ENCODE peak calls at places on chromosomes 16 and 17, in five cellular contexts. E, K, C, A and J are unnamed samples.

GRCh38 chr16:75264531-75264998 is 13.1 kb upstream of the BCAR1 start:
- DNase-seq in E (no peak), K (no peak), A (no peak), C (peak), J (no peak)

GRCh38 chr17:77316191-77316641 is 175.4 kb downstream of the SEC14L1 start:
- DNase-seq in E (no peak), K (no peak), A (no peak), C (peak), J (no peak)

GRCh38 chr16:24645739-24646645 is 83.5 kb upstream of the TNRC6A start:
- DNase-seq in C (peak), A (no peak), E (no peak), K (peak), J (peak)

GRCh38 chr16:67872631-67873434 is at the start of gene EDC4:
- DNase-seq in C (peak), E (peak), A (peak), K (peak), J (peak)

GRCh38 chr17:63125987-63126386 is 160.0 kb downstream of the TANC2 start:
- DNase-seq in K (no peak), C (no peak), A (no peak), E (no peak), J (no peak)

GRCh38 chr17:5770556-5771270 is 186.4 kb upstream of the NLRP1 start:
- DNase-seq in C (no peak), K (no peak), A (no peak), E (no peak), J (no peak)

GRCh38 chr17:78130080-78130438 is 512 bp upstream of the TMC8 start:
- DNase-seq in C (no peak), A (no peak), E (no peak), K (no peak), J (no peak)

GRCh38 chr16:56189990-56190902 is 1.0 kb upstream of the GNAO1 start:
- DNase-seq in C (peak), K (no peak), E (no peak), A (no peak), J (no peak)

GRCh38 chr17:38727661-38728220 is 2.4 kb upstream of the CISD3 start:
- DNase-seq in K (no peak), C (no peak), A (no peak), E (no peak), J (no peak)

GRCh38 chr16:27515874-27516353 is 33.8 kb downstream of the GTF3C1 start:
- DNase-seq in C (peak), K (no peak), E (no peak), A (no peak), J (no peak)

GRCh38 chr16:46649571-46649970 is 28.4 kb upstream of the SHCBP1 start:
- DNase-seq in E (peak), K (peak), C (no peak), A (no peak), J (no peak)

GRCh38 chr17:30372755-30373154 is 6.0 kb upstream of the CPD start:
- DNase-seq in C (no peak), K (no peak), E (no peak), A (no peak), J (no peak)

GRCh38 chr16:11224096-11224893 is 31.7 kb downstream of the SOCS1 start:
- DNase-seq in K (peak), E (peak), C (no peak), A (peak), J (peak)

GRCh38 chr17:12627776-12628491 is 37.8 kb upstream of the MYOCD start:
- DNase-seq in A (no peak), C (peak), K (no peak), E (no peak), J (no peak)

GRCh38 chr16:60013076-60013475 is 1279.0 kb upstream of the GOT2 start:
- DNase-seq in C (no peak), E (no peak), K (no peak), A (no peak), J (no peak)

GRCh38 chr16:52498640-52499039 is 48.3 kb downstream of the TOX3 start:
- DNase-seq in K (peak), C (no peak), E (no peak), A (no peak), J (no peak)

GRCh38 chr16:77579283-77579985 is 142.9 kb upstream of the NUDT7 start:
- DNase-seq in A (no peak), E (no peak), K (no peak), C (peak), J (no peak)

GRCh38 chr17:30716461-30717289 is 107.8 kb downstream of the CRLF3 start:
- DNase-seq in C (peak), K (no peak), E (peak), A (no peak), J (no peak)

GRCh38 chr16:3112058-3112880 is at the start of gene ZNF205:
- DNase-seq in C (peak), K (peak), A (peak), E (peak), J (no peak)

GRCh38 chr16:8806272-8806983 is 8.8 kb downstream of the PMM2 start:
- DNase-seq in E (no peak), C (no peak), K (no peak), A (no peak), J (no peak)

GRCh38 chr17:13420294-13421277 is 181.1 kb downstream of the HS3ST3A1 start:
- DNase-seq in E (no peak), K (no peak), C (peak), A (no peak), J (no peak)

GRCh38 chr17:11705111-11705510 is 106.8 kb downstream of the DNAH9 start:
- DNase-seq in A (no peak), E (no peak), C (no peak), K (peak), J (no peak)

GRCh38 chr16:84650062-84650991 is 2.0 kb downstream of the KLHL36 start:
- DNase-seq in C (peak), A (no peak), K (no peak), E (no peak), J (no peak)

GRCh38 chr16:58029410-58029809 is 3.9 kb downstream of the MMP15 start:
- DNase-seq in A (no peak), K (no peak), E (no peak), C (no peak), J (no peak)

GRCh38 chr17:49633250-49633649 is 44.6 kb downstream of the SPOP start:
- DNase-seq in K (no peak), E (no peak), C (no peak), A (no peak), J (no peak)

GRCh38 chr17:29099527-29099926 is 56.6 kb downstream of the PIPOX start:
- DNase-seq in C (no peak), K (no peak), A (no peak), E (no peak), J (no peak)

GRCh38 chr17:8825802-8826201 is 26.6 kb upstream of the MFSD6L start:
- DNase-seq in E (no peak), K (no peak), C (no peak), A (no peak), J (no peak)

GRCh38 chr17:50663812-50664374 is 29.2 kb downstream of the ABCC3 start:
- DNase-seq in E (no peak), A (no peak), C (no peak), K (no peak), J (no peak)

GRCh38 chr17:28904800-28905199 is 1.9 kb upstream of the DHRS13 start:
- DNase-seq in C (no peak), A (no peak), K (no peak), E (no peak), J (no peak)

GRCh38 chr16:53121043-53121442 is 66.3 kb downstream of the CHD9 start:
- DNase-seq in K (no peak), A (no peak), C (no peak), E (no peak), J (no peak)

GRCh38 chr16:49305406-49305805 is 23.8 kb upstream of the CBLN1 start:
- DNase-seq in E (no peak), K (no peak), A (no peak), C (no peak), J (no peak)
- H3K27ac ChIP-seq in E (no peak), K (no peak), A (no peak), C (no peak), J (no peak)

DNA sequence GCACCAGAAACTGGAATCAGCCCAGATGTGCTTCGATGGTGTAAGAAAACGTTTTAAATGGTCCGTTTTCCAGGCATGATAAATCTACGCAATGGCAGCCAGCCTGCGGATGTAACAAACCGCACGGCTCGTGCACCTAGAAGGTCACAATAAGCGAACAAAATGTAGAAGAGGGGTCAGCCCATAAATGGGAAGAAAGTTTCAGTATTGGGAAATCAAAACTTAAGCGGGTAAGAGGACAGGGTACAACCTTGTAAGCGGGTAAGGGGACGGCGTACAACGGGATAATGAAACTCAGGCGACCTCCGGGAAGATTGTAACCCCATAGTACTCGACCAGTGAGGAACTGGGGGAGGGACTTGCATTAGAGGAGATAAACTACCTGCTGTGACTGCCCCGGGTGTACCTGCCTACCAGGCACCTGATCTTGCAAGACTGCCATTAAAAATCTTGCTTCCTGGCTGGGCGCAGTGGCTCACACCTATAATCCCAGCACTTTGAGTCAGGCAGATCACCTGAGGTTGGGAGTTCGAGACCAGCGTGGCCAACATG is 66.6 kb downstream of the ANKRD11 start:
- DNase-seq in A (no peak), C (no peak), E (peak), K (no peak), J (no peak)
- H3K27ac ChIP-seq in A (no peak), C (no peak), E (no peak), K (no peak), J (peak)

GRCh38 chr17:67528751-67529436 is 151.8 kb downstream of the PITPNC1 start:
- DNase-seq in A (peak), E (peak), C (peak), K (peak), J (peak)
- H3K27ac ChIP-seq in A (peak), E (peak), C (peak), K (no peak), J (no peak)

GRCh38 chr17:57899391-57899790 is 49.5 kb upstream of the MRPS23 start:
- DNase-seq in E (no peak), C (peak), K (no peak), A (no peak), J (no peak)
- H3K27ac ChIP-seq in E (peak), C (peak), K (peak), A (peak), J (peak)

DNA sequence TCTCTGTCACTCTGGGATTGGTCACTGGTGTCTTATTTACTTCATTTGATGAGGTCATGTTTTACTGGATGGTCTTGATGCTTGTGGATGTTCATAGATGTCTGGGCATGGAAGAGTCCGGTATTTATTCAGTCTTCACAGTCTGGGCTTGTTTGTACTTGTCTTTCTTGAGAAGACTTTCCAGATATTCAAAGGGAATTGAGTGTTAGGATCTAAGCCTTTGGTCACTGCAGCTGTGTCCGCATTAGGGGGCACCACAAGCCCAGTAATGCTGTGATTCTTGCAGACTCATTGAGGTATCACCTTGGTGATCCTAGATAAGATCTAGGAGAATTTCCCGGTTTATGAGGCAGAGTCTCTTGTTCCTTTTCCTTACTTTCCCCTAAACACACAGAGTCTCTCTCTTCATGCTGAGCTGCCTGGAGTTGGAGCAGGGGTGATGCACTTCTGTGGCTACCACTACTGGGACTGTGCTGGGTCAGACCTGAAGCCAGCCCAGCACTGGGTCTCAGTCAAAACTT is 214.7 kb downstream of the SPECC1 start:
- DNase-seq in A (no peak), C (peak), E (no peak), K (no peak), J (no peak)
- H3K27ac ChIP-seq in A (no peak), C (no peak), E (no peak), K (no peak), J (peak)

GRCh38 chr17:82915010-82915696 is 75.3 kb upstream of the ZNF750 start:
- DNase-seq in E (no peak), K (no peak), C (no peak), A (no peak), J (no peak)
- H3K27ac ChIP-seq in E (peak), K (no peak), C (no peak), A (no peak), J (no peak)